ENCODE peak calls at places on chromosome 4, in five cellular contexts. One of them, this sample, is unnamed.

GRCh38 chr4:164949448-164950118 is 27.9 kb downstream of the TRIM61 start:
- DNase-seq in activated CD4-positive, alpha-beta T cell treated with anti-CD3 and anti-CD28 coated beads, Interleukin-2, amount 50 U/mL, for 24 hours: no peak
- DNase-seq in ovary: no peak
- DNase-seq in COR-L47: no peak
- DNase-seq in activated CD8-positive, alpha-beta memory T cell treated with anti-CD3 and anti-CD28 coated beads, Interleukin-2, amount 10 ng/mL, durations not matched to agents 7 days and 5 days: no peak
- DNase-seq in this sample: no peak

GRCh38 chr4:121253961-121254360 is 89.8 kb upstream of the TNIP3 start:
- DNase-seq in activated CD4-positive, alpha-beta T cell treated with anti-CD3 and anti-CD28 coated beads, Interleukin-2, amount 50 U/mL, for 24 hours: no peak
- DNase-seq in ovary: no peak
- DNase-seq in COR-L47: no peak
- DNase-seq in activated CD8-positive, alpha-beta memory T cell treated with anti-CD3 and anti-CD28 coated beads, Interleukin-2, amount 10 ng/mL, durations not matched to agents 7 days and 5 days: peak
- DNase-seq in this sample: no peak

GRCh38 chr4:41303372-41304118 is 46.8 kb downstream of the UCHL1 start:
- DNase-seq in activated CD4-positive, alpha-beta T cell treated with anti-CD3 and anti-CD28 coated beads, Interleukin-2, amount 50 U/mL, for 24 hours: no peak
- DNase-seq in ovary: no peak
- DNase-seq in COR-L47: no peak
- DNase-seq in activated CD8-positive, alpha-beta memory T cell treated with anti-CD3 and anti-CD28 coated beads, Interleukin-2, amount 10 ng/mL, durations not matched to agents 7 days and 5 days: no peak
- DNase-seq in this sample: no peak

GRCh38 chr4:173410106-173410505 is 11.2 kb upstream of the SCRG1 start:
- DNase-seq in activated CD4-positive, alpha-beta T cell treated with anti-CD3 and anti-CD28 coated beads, Interleukin-2, amount 50 U/mL, for 24 hours: no peak
- DNase-seq in ovary: no peak
- DNase-seq in COR-L47: no peak
- DNase-seq in activated CD8-positive, alpha-beta memory T cell treated with anti-CD3 and anti-CD28 coated beads, Interleukin-2, amount 10 ng/mL, durations not matched to agents 7 days and 5 days: no peak
- DNase-seq in this sample: no peak

GRCh38 chr4:175514174-175514573 is 297.9 kb downstream of the GPM6A start:
- DNase-seq in activated CD4-positive, alpha-beta T cell treated with anti-CD3 and anti-CD28 coated beads, Interleukin-2, amount 50 U/mL, for 24 hours: no peak
- DNase-seq in ovary: no peak
- DNase-seq in COR-L47: no peak
- DNase-seq in activated CD8-positive, alpha-beta memory T cell treated with anti-CD3 and anti-CD28 coated beads, Interleukin-2, amount 10 ng/mL, durations not matched to agents 7 days and 5 days: no peak
- DNase-seq in this sample: no peak

GRCh38 chr4:4575284-4576211 is 33.7 kb upstream of the STX18 start:
- DNase-seq in activated CD4-positive, alpha-beta T cell treated with anti-CD3 and anti-CD28 coated beads, Interleukin-2, amount 50 U/mL, for 24 hours: peak
- DNase-seq in ovary: peak
- DNase-seq in COR-L47: no peak
- DNase-seq in activated CD8-positive, alpha-beta memory T cell treated with anti-CD3 and anti-CD28 coated beads, Interleukin-2, amount 10 ng/mL, durations not matched to agents 7 days and 5 days: peak
- DNase-seq in this sample: peak

GRCh38 chr4:70637239-70637920 is 8.8 kb downstream of the ENAM start:
- DNase-seq in activated CD4-positive, alpha-beta T cell treated with anti-CD3 and anti-CD28 coated beads, Interleukin-2, amount 50 U/mL, for 24 hours: no peak
- DNase-seq in ovary: no peak
- DNase-seq in COR-L47: no peak
- DNase-seq in activated CD8-positive, alpha-beta memory T cell treated with anti-CD3 and anti-CD28 coated beads, Interleukin-2, amount 10 ng/mL, durations not matched to agents 7 days and 5 days: no peak
- DNase-seq in this sample: no peak

GRCh38 chr4:59729321-59729720 is 1470.8 kb upstream of the ADGRL3 start:
- DNase-seq in activated CD4-positive, alpha-beta T cell treated with anti-CD3 and anti-CD28 coated beads, Interleukin-2, amount 50 U/mL, for 24 hours: no peak
- DNase-seq in ovary: no peak
- DNase-seq in COR-L47: no peak
- DNase-seq in activated CD8-positive, alpha-beta memory T cell treated with anti-CD3 and anti-CD28 coated beads, Interleukin-2, amount 10 ng/mL, durations not matched to agents 7 days and 5 days: no peak
- DNase-seq in this sample: no peak

GRCh38 chr4:185033950-185034349 is 15.7 kb downstream of the HELT start:
- DNase-seq in activated CD4-positive, alpha-beta T cell treated with anti-CD3 and anti-CD28 coated beads, Interleukin-2, amount 50 U/mL, for 24 hours: no peak
- DNase-seq in ovary: no peak
- DNase-seq in COR-L47: no peak
- DNase-seq in activated CD8-positive, alpha-beta memory T cell treated with anti-CD3 and anti-CD28 coated beads, Interleukin-2, amount 10 ng/mL, durations not matched to agents 7 days and 5 days: no peak
- DNase-seq in this sample: no peak

GRCh38 chr4:147518846-147519767 is 38.2 kb downstream of the EDNRA start:
- DNase-seq in activated CD4-positive, alpha-beta T cell treated with anti-CD3 and anti-CD28 coated beads, Interleukin-2, amount 50 U/mL, for 24 hours: peak
- DNase-seq in ovary: peak
- DNase-seq in COR-L47: peak
- DNase-seq in activated CD8-positive, alpha-beta memory T cell treated with anti-CD3 and anti-CD28 coated beads, Interleukin-2, amount 10 ng/mL, durations not matched to agents 7 days and 5 days: peak
- DNase-seq in this sample: peak

GRCh38 chr4:130335417-130336194 is 1239.7 kb downstream of the C4orf33 start:
- DNase-seq in activated CD4-positive, alpha-beta T cell treated with anti-CD3 and anti-CD28 coated beads, Interleukin-2, amount 50 U/mL, for 24 hours: no peak
- DNase-seq in ovary: no peak
- DNase-seq in COR-L47: no peak
- DNase-seq in activated CD8-positive, alpha-beta memory T cell treated with anti-CD3 and anti-CD28 coated beads, Interleukin-2, amount 10 ng/mL, durations not matched to agents 7 days and 5 days: no peak
- DNase-seq in this sample: no peak

GRCh38 chr4:33302298-33302697 is 2582.1 kb downstream of the PCDH7 start:
- DNase-seq in activated CD4-positive, alpha-beta T cell treated with anti-CD3 and anti-CD28 coated beads, Interleukin-2, amount 50 U/mL, for 24 hours: no peak
- DNase-seq in ovary: no peak
- DNase-seq in COR-L47: no peak
- DNase-seq in activated CD8-positive, alpha-beta memory T cell treated with anti-CD3 and anti-CD28 coated beads, Interleukin-2, amount 10 ng/mL, durations not matched to agents 7 days and 5 days: no peak
- DNase-seq in this sample: no peak

GRCh38 chr4:85748654-85749053 is 273.7 kb downstream of the ARHGAP24 start:
- DNase-seq in activated CD4-positive, alpha-beta T cell treated with anti-CD3 and anti-CD28 coated beads, Interleukin-2, amount 50 U/mL, for 24 hours: no peak
- DNase-seq in ovary: no peak
- DNase-seq in COR-L47: no peak
- DNase-seq in activated CD8-positive, alpha-beta memory T cell treated with anti-CD3 and anti-CD28 coated beads, Interleukin-2, amount 10 ng/mL, durations not matched to agents 7 days and 5 days: no peak
- DNase-seq in this sample: no peak

GRCh38 chr4:55553442-55553841 is 6.7 kb upstream of the CLOCK start:
- DNase-seq in activated CD4-positive, alpha-beta T cell treated with anti-CD3 and anti-CD28 coated beads, Interleukin-2, amount 50 U/mL, for 24 hours: no peak
- DNase-seq in ovary: peak
- DNase-seq in COR-L47: peak
- DNase-seq in activated CD8-positive, alpha-beta memory T cell treated with anti-CD3 and anti-CD28 coated beads, Interleukin-2, amount 10 ng/mL, durations not matched to agents 7 days and 5 days: peak
- DNase-seq in this sample: peak

GRCh38 chr4:70601422-70602039 is 9.5 kb downstream of the AMBN start:
- DNase-seq in activated CD4-positive, alpha-beta T cell treated with anti-CD3 and anti-CD28 coated beads, Interleukin-2, amount 50 U/mL, for 24 hours: peak
- DNase-seq in ovary: no peak
- DNase-seq in COR-L47: peak
- DNase-seq in activated CD8-positive, alpha-beta memory T cell treated with anti-CD3 and anti-CD28 coated beads, Interleukin-2, amount 10 ng/mL, durations not matched to agents 7 days and 5 days: peak
- DNase-seq in this sample: peak

GRCh38 chr4:70670332-70671014 is 4.2 kb upstream of the JCHAIN start:
- DNase-seq in activated CD4-positive, alpha-beta T cell treated with anti-CD3 and anti-CD28 coated beads, Interleukin-2, amount 50 U/mL, for 24 hours: no peak
- DNase-seq in ovary: no peak
- DNase-seq in COR-L47: no peak
- DNase-seq in activated CD8-positive, alpha-beta memory T cell treated with anti-CD3 and anti-CD28 coated beads, Interleukin-2, amount 10 ng/mL, durations not matched to agents 7 days and 5 days: no peak
- DNase-seq in this sample: peak

GRCh38 chr4:32140636-32141035 is 1420.5 kb downstream of the PCDH7 start:
- DNase-seq in activated CD4-positive, alpha-beta T cell treated with anti-CD3 and anti-CD28 coated beads, Interleukin-2, amount 50 U/mL, for 24 hours: no peak
- DNase-seq in ovary: no peak
- DNase-seq in COR-L47: no peak
- DNase-seq in activated CD8-positive, alpha-beta memory T cell treated with anti-CD3 and anti-CD28 coated beads, Interleukin-2, amount 10 ng/mL, durations not matched to agents 7 days and 5 days: no peak
- DNase-seq in this sample: peak

GRCh38 chr4:38160487-38161207 is 200.4 kb downstream of the PTTG2 start:
- DNase-seq in activated CD4-positive, alpha-beta T cell treated with anti-CD3 and anti-CD28 coated beads, Interleukin-2, amount 50 U/mL, for 24 hours: peak
- DNase-seq in ovary: no peak
- DNase-seq in COR-L47: peak
- DNase-seq in activated CD8-positive, alpha-beta memory T cell treated with anti-CD3 and anti-CD28 coated beads, Interleukin-2, amount 10 ng/mL, durations not matched to agents 7 days and 5 days: peak
- DNase-seq in this sample: peak

GRCh38 chr4:168070903-168071302 is 21.4 kb upstream of the ANXA10 start:
- DNase-seq in activated CD4-positive, alpha-beta T cell treated with anti-CD3 and anti-CD28 coated beads, Interleukin-2, amount 50 U/mL, for 24 hours: no peak
- DNase-seq in ovary: no peak
- DNase-seq in COR-L47: no peak
- DNase-seq in activated CD8-positive, alpha-beta memory T cell treated with anti-CD3 and anti-CD28 coated beads, Interleukin-2, amount 10 ng/mL, durations not matched to agents 7 days and 5 days: no peak
- DNase-seq in this sample: no peak

GRCh38 chr4:3784469-3785291 is 18.5 kb downstream of the ADRA2C start:
- DNase-seq in activated CD4-positive, alpha-beta T cell treated with anti-CD3 and anti-CD28 coated beads, Interleukin-2, amount 50 U/mL, for 24 hours: no peak
- DNase-seq in ovary: no peak
- DNase-seq in COR-L47: peak
- DNase-seq in activated CD8-positive, alpha-beta memory T cell treated with anti-CD3 and anti-CD28 coated beads, Interleukin-2, amount 10 ng/mL, durations not matched to agents 7 days and 5 days: no peak
- DNase-seq in this sample: no peak

GRCh38 chr4:3218824-3219760 is 29.9 kb upstream of the MSANTD1 start:
- DNase-seq in activated CD4-positive, alpha-beta T cell treated with anti-CD3 and anti-CD28 coated beads, Interleukin-2, amount 50 U/mL, for 24 hours: no peak
- DNase-seq in ovary: peak
- DNase-seq in COR-L47: no peak
- DNase-seq in activated CD8-positive, alpha-beta memory T cell treated with anti-CD3 and anti-CD28 coated beads, Interleukin-2, amount 10 ng/mL, durations not matched to agents 7 days and 5 days: no peak
- DNase-seq in this sample: no peak

GRCh38 chr4:169612869-169613859 is 781 bp upstream of the NEK1 start:
- DNase-seq in activated CD4-positive, alpha-beta T cell treated with anti-CD3 and anti-CD28 coated beads, Interleukin-2, amount 50 U/mL, for 24 hours: peak
- DNase-seq in ovary: peak
- DNase-seq in COR-L47: peak
- DNase-seq in activated CD8-positive, alpha-beta memory T cell treated with anti-CD3 and anti-CD28 coated beads, Interleukin-2, amount 10 ng/mL, durations not matched to agents 7 days and 5 days: peak
- DNase-seq in this sample: peak

GRCh38 chr4:8409271-8410065 is 31.1 kb downstream of the ACOX3 start:
- DNase-seq in activated CD4-positive, alpha-beta T cell treated with anti-CD3 and anti-CD28 coated beads, Interleukin-2, amount 50 U/mL, for 24 hours: no peak
- DNase-seq in ovary: no peak
- DNase-seq in COR-L47: no peak
- DNase-seq in activated CD8-positive, alpha-beta memory T cell treated with anti-CD3 and anti-CD28 coated beads, Interleukin-2, amount 10 ng/mL, durations not matched to agents 7 days and 5 days: peak
- DNase-seq in this sample: no peak

GRCh38 chr4:3010577-3010976 is 47.2 kb downstream of the GRK4 start:
- DNase-seq in activated CD4-positive, alpha-beta T cell treated with anti-CD3 and anti-CD28 coated beads, Interleukin-2, amount 50 U/mL, for 24 hours: no peak
- DNase-seq in ovary: no peak
- DNase-seq in COR-L47: no peak
- DNase-seq in activated CD8-positive, alpha-beta memory T cell treated with anti-CD3 and anti-CD28 coated beads, Interleukin-2, amount 10 ng/mL, durations not matched to agents 7 days and 5 days: no peak
- DNase-seq in this sample: no peak

GRCh38 chr4:138588501-138588900 is 346.4 kb upstream of the SLC7A11 start:
- DNase-seq in activated CD4-positive, alpha-beta T cell treated with anti-CD3 and anti-CD28 coated beads, Interleukin-2, amount 50 U/mL, for 24 hours: no peak
- DNase-seq in ovary: no peak
- DNase-seq in COR-L47: no peak
- DNase-seq in activated CD8-positive, alpha-beta memory T cell treated with anti-CD3 and anti-CD28 coated beads, Interleukin-2, amount 10 ng/mL, durations not matched to agents 7 days and 5 days: no peak
- DNase-seq in this sample: no peak

GRCh38 chr4:140556372-140557085 is 12.2 kb downstream of the UCP1 start:
- DNase-seq in activated CD4-positive, alpha-beta T cell treated with anti-CD3 and anti-CD28 coated beads, Interleukin-2, amount 50 U/mL, for 24 hours: peak
- DNase-seq in ovary: no peak
- DNase-seq in COR-L47: no peak
- DNase-seq in activated CD8-positive, alpha-beta memory T cell treated with anti-CD3 and anti-CD28 coated beads, Interleukin-2, amount 10 ng/mL, durations not matched to agents 7 days and 5 days: no peak
- DNase-seq in this sample: no peak

GRCh38 chr4:155543126-155543765 is 123.4 kb upstream of the GUCY1A1 start:
- DNase-seq in activated CD4-positive, alpha-beta T cell treated with anti-CD3 and anti-CD28 coated beads, Interleukin-2, amount 50 U/mL, for 24 hours: no peak
- DNase-seq in ovary: no peak
- DNase-seq in COR-L47: no peak
- DNase-seq in activated CD8-positive, alpha-beta memory T cell treated with anti-CD3 and anti-CD28 coated beads, Interleukin-2, amount 10 ng/mL, durations not matched to agents 7 days and 5 days: no peak
- DNase-seq in this sample: peak

GRCh38 chr4:89222171-89222570 is 85.4 kb downstream of the GPRIN3 start:
- DNase-seq in activated CD4-positive, alpha-beta T cell treated with anti-CD3 and anti-CD28 coated beads, Interleukin-2, amount 50 U/mL, for 24 hours: peak
- DNase-seq in ovary: no peak
- DNase-seq in COR-L47: peak
- DNase-seq in activated CD8-positive, alpha-beta memory T cell treated with anti-CD3 and anti-CD28 coated beads, Interleukin-2, amount 10 ng/mL, durations not matched to agents 7 days and 5 days: peak
- DNase-seq in this sample: no peak

GRCh38 chr4:56656346-56656643 is 24.8 kb downstream of the HOPX start:
- DNase-seq in activated CD4-positive, alpha-beta T cell treated with anti-CD3 and anti-CD28 coated beads, Interleukin-2, amount 50 U/mL, for 24 hours: no peak
- DNase-seq in ovary: no peak
- DNase-seq in COR-L47: no peak
- DNase-seq in activated CD8-positive, alpha-beta memory T cell treated with anti-CD3 and anti-CD28 coated beads, Interleukin-2, amount 10 ng/mL, durations not matched to agents 7 days and 5 days: peak
- DNase-seq in this sample: no peak